ENCODE peak calls at places on chromosomes 16 and 17, in six cellular contexts. H is activated CD8-positive, alpha-beta T cell treated with anti-CD3 and anti-CD28 coated beads for 36 hours; A is kidney epithelial cell; Z is osteocyte; U is A673; W is ovary. S is an unnamed sample.

GRCh38 chr16:55834044-55834443 is 1.1 kb upstream of the CES1 start:
- DNase-seq in H (no peak), A (no peak), Z (no peak), U (peak), W (no peak), S (no peak)

GRCh38 chr17:66373944-66374817 is 71.8 kb downstream of the PRKCA start:
- DNase-seq in H (peak), A (no peak), Z (no peak), U (peak), W (no peak), S (no peak)

GRCh38 chr17:74190154-74190553 is 13.3 kb upstream of the RPL38 start:
- DNase-seq in H (no peak), A (no peak), Z (no peak), U (peak), W (no peak), S (no peak)

GRCh38 chr17:66523378-66524174 is 221.2 kb downstream of the PRKCA start:
- DNase-seq in H (no peak), A (no peak), Z (no peak), U (no peak), W (no peak), S (no peak)

GRCh38 chr17:60630352-60630751 is 30.4 kb downstream of the PPM1D start:
- DNase-seq in H (no peak), A (no peak), Z (no peak), U (no peak), W (peak), S (no peak)

GRCh38 chr17:30241051-30241450 is 5.6 kb upstream of the SLC6A4 start:
- DNase-seq in H (no peak), A (no peak), Z (no peak), U (no peak), W (no peak), S (no peak)

GRCh38 chr17:79561486-79562116 is 49.2 kb downstream of the RBFOX3 start:
- DNase-seq in H (no peak), A (no peak), Z (no peak), U (no peak), W (no peak), S (no peak)

GRCh38 chr16:56629531-56629930 is 2.9 kb upstream of the MT1M start:
- DNase-seq in H (no peak), A (no peak), Z (no peak), U (no peak), W (no peak), S (no peak)

GRCh38 chr17:57480438-57481196 is 224.3 kb downstream of the MSI2 start:
- DNase-seq in H (peak), A (no peak), Z (no peak), U (peak), W (no peak), S (no peak)

GRCh38 chr17:13480877-13481276 is 120.9 kb downstream of the HS3ST3A1 start:
- DNase-seq in H (no peak), A (no peak), Z (no peak), U (no peak), W (no peak), S (no peak)

GRCh38 chr17:78805301-78805700 is 23.2 kb upstream of the CYTH1 start:
- DNase-seq in H (peak), A (no peak), Z (no peak), U (peak), W (no peak), S (no peak)

GRCh38 chr17:72152392-72152727 is 31.5 kb downstream of the SOX9 start:
- DNase-seq in H (no peak), A (no peak), Z (no peak), U (no peak), W (no peak), S (no peak)

GRCh38 chr17:1324201-1324750 is 44.8 kb downstream of the TRARG1 start:
- DNase-seq in H (no peak), A (no peak), Z (no peak), U (no peak), W (no peak), S (no peak)

GRCh38 chr17:53627511-53627910 is 195.2 kb upstream of the KIF2B start:
- DNase-seq in H (no peak), A (peak), Z (no peak), U (peak), W (no peak), S (no peak)

GRCh38 chr17:67157732-67158639 is 87.0 kb downstream of the HELZ start:
- DNase-seq in H (no peak), A (no peak), Z (no peak), U (peak), W (no peak), S (no peak)

GRCh38 chr16:53598513-53599266 is 95.7 kb upstream of the AKTIP start:
- DNase-seq in H (no peak), A (no peak), Z (no peak), U (peak), W (no peak), S (no peak)

GRCh38 chr16:31471875-31472558 is at the start of gene TGFB1I1:
- DNase-seq in H (no peak), A (no peak), Z (no peak), U (no peak), W (peak), S (peak)

GRCh38 chr17:13931752-13932477 is 137.4 kb upstream of the COX10 start:
- DNase-seq in H (no peak), A (no peak), Z (no peak), U (peak), W (no peak), S (peak)

GRCh38 chr16:65965632-65966031 is 400.9 kb upstream of the CDH5 start:
- DNase-seq in H (no peak), A (peak), Z (no peak), U (no peak), W (no peak), S (no peak)

GRCh38 chr16:68331879-68332410 is 21.1 kb downstream of the PRMT7 start:
- DNase-seq in H (no peak), A (no peak), Z (no peak), U (no peak), W (no peak), S (no peak)

GRCh38 chr17:35745749-35746320 is 7.2 kb downstream of the GAS2L2 start:
- DNase-seq in H (no peak), A (no peak), Z (no peak), U (no peak), W (no peak), S (no peak)

GRCh38 chr17:49397586-49397985 is 17.1 kb downstream of the PHB1 start:
- DNase-seq in H (no peak), A (no peak), Z (no peak), U (no peak), W (no peak), S (no peak)

GRCh38 chr17:81130385-81131288 is 34.7 kb upstream of the PVALEF start:
- DNase-seq in H (no peak), A (no peak), Z (no peak), U (no peak), W (no peak), S (peak)